ENCODE peak calls at places on chromosomes 13 and 19, in six cellular contexts. One of them, this sample, is unnamed.

GRCh38 chr19:41218615-41219507 is at the start of gene AXL:
- DNase-seq in activated B cell treated with CpG ODN at 0.5 μM for 24 hours: no peak
- DNase-seq in glutamatergic neuron: peak
- DNase-seq in transverse colon: peak
- DNase-seq in MCF 10A: peak
- DNase-seq in lower leg skin: peak
- DNase-seq in this sample: no peak

GRCh38 chr13:53206455-53206854 is 177.8 kb downstream of the OLFM4 start:
- DNase-seq in activated B cell treated with CpG ODN at 0.5 μM for 24 hours: no peak
- DNase-seq in glutamatergic neuron: no peak
- DNase-seq in transverse colon: no peak
- DNase-seq in MCF 10A: peak
- DNase-seq in lower leg skin: no peak
- DNase-seq in this sample: no peak

GRCh38 chr13:30804474-30804873 is 69.1 kb downstream of the ALOX5AP start:
- DNase-seq in activated B cell treated with CpG ODN at 0.5 μM for 24 hours: no peak
- DNase-seq in glutamatergic neuron: peak
- DNase-seq in transverse colon: no peak
- DNase-seq in MCF 10A: no peak
- DNase-seq in lower leg skin: no peak
- DNase-seq in this sample: no peak

GRCh38 chr19:35539850-35540249 is 5.6 kb upstream of the TMEM147 start:
- DNase-seq in activated B cell treated with CpG ODN at 0.5 μM for 24 hours: no peak
- DNase-seq in glutamatergic neuron: no peak
- DNase-seq in transverse colon: no peak
- DNase-seq in MCF 10A: no peak
- DNase-seq in lower leg skin: no peak
- DNase-seq in this sample: no peak

GRCh38 chr13:39811051-39811450 is 155.6 kb downstream of the COG6 start:
- DNase-seq in activated B cell treated with CpG ODN at 0.5 μM for 24 hours: no peak
- DNase-seq in glutamatergic neuron: no peak
- DNase-seq in transverse colon: no peak
- DNase-seq in MCF 10A: no peak
- DNase-seq in lower leg skin: no peak
- DNase-seq in this sample: no peak

GRCh38 chr13:20514866-20515265 is 10.8 kb downstream of the CRYL1 start:
- DNase-seq in activated B cell treated with CpG ODN at 0.5 μM for 24 hours: no peak
- DNase-seq in glutamatergic neuron: no peak
- DNase-seq in transverse colon: no peak
- DNase-seq in MCF 10A: no peak
- DNase-seq in lower leg skin: no peak
- DNase-seq in this sample: no peak

GRCh38 chr13:26678796-26679195 is 81.8 kb downstream of the GPR12 start:
- DNase-seq in activated B cell treated with CpG ODN at 0.5 μM for 24 hours: no peak
- DNase-seq in glutamatergic neuron: no peak
- DNase-seq in transverse colon: no peak
- DNase-seq in MCF 10A: no peak
- DNase-seq in lower leg skin: no peak
- DNase-seq in this sample: no peak

GRCh38 chr13:21885714-21886224 is 214.9 kb downstream of the FGF9 start:
- DNase-seq in activated B cell treated with CpG ODN at 0.5 μM for 24 hours: no peak
- DNase-seq in glutamatergic neuron: no peak
- DNase-seq in transverse colon: no peak
- DNase-seq in MCF 10A: no peak
- DNase-seq in lower leg skin: no peak
- DNase-seq in this sample: no peak

GRCh38 chr13:46321494-46322225 is 65.4 kb downstream of the RUBCNL start:
- DNase-seq in activated B cell treated with CpG ODN at 0.5 μM for 24 hours: no peak
- DNase-seq in glutamatergic neuron: peak
- DNase-seq in transverse colon: peak
- DNase-seq in MCF 10A: peak
- DNase-seq in lower leg skin: peak
- DNase-seq in this sample: no peak

GRCh38 chr19:18919895-18920204 is 335 bp downstream of the DDX49 start:
- DNase-seq in activated B cell treated with CpG ODN at 0.5 μM for 24 hours: no peak
- DNase-seq in glutamatergic neuron: peak
- DNase-seq in transverse colon: no peak
- DNase-seq in MCF 10A: no peak
- DNase-seq in lower leg skin: no peak
- DNase-seq in this sample: no peak

GRCh38 chr13:24220086-24220703 is 59.7 kb downstream of the SPATA13 start:
- DNase-seq in activated B cell treated with CpG ODN at 0.5 μM for 24 hours: no peak
- DNase-seq in glutamatergic neuron: no peak
- DNase-seq in transverse colon: peak
- DNase-seq in MCF 10A: peak
- DNase-seq in lower leg skin: peak
- DNase-seq in this sample: no peak

GRCh38 chr13:109718726-109719125 is 67.7 kb downstream of the IRS2 start:
- DNase-seq in activated B cell treated with CpG ODN at 0.5 μM for 24 hours: no peak
- DNase-seq in glutamatergic neuron: no peak
- DNase-seq in transverse colon: no peak
- DNase-seq in MCF 10A: no peak
- DNase-seq in lower leg skin: no peak
- DNase-seq in this sample: no peak

GRCh38 chr13:109717686-109718085 is 68.7 kb downstream of the IRS2 start:
- DNase-seq in activated B cell treated with CpG ODN at 0.5 μM for 24 hours: no peak
- DNase-seq in glutamatergic neuron: no peak
- DNase-seq in transverse colon: no peak
- DNase-seq in MCF 10A: no peak
- DNase-seq in lower leg skin: no peak
- DNase-seq in this sample: no peak

GRCh38 chr13:109712187-109712601 is 74.2 kb downstream of the IRS2 start:
- DNase-seq in activated B cell treated with CpG ODN at 0.5 μM for 24 hours: no peak
- DNase-seq in glutamatergic neuron: no peak
- DNase-seq in transverse colon: no peak
- DNase-seq in MCF 10A: no peak
- DNase-seq in lower leg skin: no peak
- DNase-seq in this sample: no peak

GRCh38 chr13:109719962-109720646 is 66.3 kb downstream of the IRS2 start:
- DNase-seq in activated B cell treated with CpG ODN at 0.5 μM for 24 hours: no peak
- DNase-seq in glutamatergic neuron: no peak
- DNase-seq in transverse colon: no peak
- DNase-seq in MCF 10A: no peak
- DNase-seq in lower leg skin: no peak
- DNase-seq in this sample: no peak

GRCh38 chr13:109715902-109716301 is 70.5 kb downstream of the IRS2 start:
- DNase-seq in activated B cell treated with CpG ODN at 0.5 μM for 24 hours: no peak
- DNase-seq in glutamatergic neuron: no peak
- DNase-seq in transverse colon: no peak
- DNase-seq in MCF 10A: peak
- DNase-seq in lower leg skin: no peak
- DNase-seq in this sample: no peak
- TF ChIP-seq CTCF in activated B cell treated with CpG ODN at 0.5 μM for 24 hours: no peak
- TF ChIP-seq CTCF in glutamatergic neuron: no peak
- TF ChIP-seq CTCF in transverse colon: no peak
- TF ChIP-seq CTCF in MCF 10A: no peak
- TF ChIP-seq CTCF in lower leg skin: no peak
- TF ChIP-seq CTCF in this sample: no peak

GRCh38 chr19:51065221-51065960 is 499 bp upstream of the KLK13 start:
- DNase-seq in activated B cell treated with CpG ODN at 0.5 μM for 24 hours: no peak
- DNase-seq in glutamatergic neuron: peak
- DNase-seq in transverse colon: no peak
- DNase-seq in MCF 10A: no peak
- DNase-seq in lower leg skin: no peak
- DNase-seq in this sample: no peak
- TF ChIP-seq CTCF in activated B cell treated with CpG ODN at 0.5 μM for 24 hours: no peak
- TF ChIP-seq CTCF in glutamatergic neuron: no peak
- TF ChIP-seq CTCF in transverse colon: no peak
- TF ChIP-seq CTCF in MCF 10A: no peak
- TF ChIP-seq CTCF in lower leg skin: no peak
- TF ChIP-seq CTCF in this sample: no peak

GRCh38 chr19:43934055-43934984 is 762 bp downstream of the ZNF45 start:
- DNase-seq in activated B cell treated with CpG ODN at 0.5 μM for 24 hours: no peak
- DNase-seq in glutamatergic neuron: no peak
- DNase-seq in transverse colon: no peak
- DNase-seq in MCF 10A: peak
- DNase-seq in lower leg skin: no peak
- DNase-seq in this sample: no peak
- TF ChIP-seq CTCF in activated B cell treated with CpG ODN at 0.5 μM for 24 hours: no peak
- TF ChIP-seq CTCF in glutamatergic neuron: no peak
- TF ChIP-seq CTCF in transverse colon: no peak
- TF ChIP-seq CTCF in MCF 10A: no peak
- TF ChIP-seq CTCF in lower leg skin: no peak
- TF ChIP-seq CTCF in this sample: no peak

DNA sequence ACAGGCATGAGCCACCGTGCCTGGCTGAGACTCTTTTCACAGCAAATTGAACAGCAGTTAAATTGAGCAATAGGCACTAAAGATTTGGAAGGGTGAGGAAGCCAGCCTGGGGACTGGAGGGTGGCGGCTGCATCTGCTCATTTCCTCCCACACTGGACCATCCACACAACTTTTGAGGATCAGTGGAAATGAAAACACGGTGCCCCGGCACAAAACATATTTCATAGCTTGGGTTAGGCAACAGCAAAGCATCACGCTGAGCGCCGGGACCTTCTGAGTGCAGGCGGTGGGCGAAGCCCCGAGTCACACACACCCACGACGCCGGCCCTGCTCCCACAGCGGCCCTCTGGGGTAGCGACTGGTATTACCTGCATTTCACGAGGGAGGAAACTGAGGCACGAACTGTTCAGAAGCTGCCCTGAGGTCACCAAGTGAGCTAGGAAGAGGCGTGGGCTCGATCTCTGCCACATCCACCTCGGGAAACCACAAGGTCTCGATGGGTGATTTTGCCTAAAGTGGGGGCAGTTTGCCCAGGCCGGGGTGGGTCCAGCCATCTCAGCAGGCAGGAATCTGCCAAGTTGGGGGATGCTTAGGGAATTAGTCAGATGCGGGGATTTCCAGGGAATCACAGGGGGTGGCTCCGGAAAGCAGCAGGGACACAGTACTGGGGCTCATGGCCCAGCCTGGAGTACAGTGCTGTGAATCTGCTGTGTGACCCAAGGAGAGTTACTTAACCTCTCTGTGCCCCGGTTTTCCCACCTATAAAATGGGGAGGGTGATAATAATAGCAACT is 3.5 kb upstream of the SBNO2 start:
- DNase-seq in activated B cell treated with CpG ODN at 0.5 μM for 24 hours: no peak
- DNase-seq in glutamatergic neuron: no peak
- DNase-seq in transverse colon: no peak
- DNase-seq in MCF 10A: peak
- DNase-seq in lower leg skin: peak
- DNase-seq in this sample: no peak
- TF ChIP-seq CTCF in activated B cell treated with CpG ODN at 0.5 μM for 24 hours: no peak
- TF ChIP-seq CTCF in glutamatergic neuron: no peak
- TF ChIP-seq CTCF in transverse colon: no peak
- TF ChIP-seq CTCF in MCF 10A: peak
- TF ChIP-seq CTCF in lower leg skin: no peak
- TF ChIP-seq CTCF in this sample: no peak

DNA sequence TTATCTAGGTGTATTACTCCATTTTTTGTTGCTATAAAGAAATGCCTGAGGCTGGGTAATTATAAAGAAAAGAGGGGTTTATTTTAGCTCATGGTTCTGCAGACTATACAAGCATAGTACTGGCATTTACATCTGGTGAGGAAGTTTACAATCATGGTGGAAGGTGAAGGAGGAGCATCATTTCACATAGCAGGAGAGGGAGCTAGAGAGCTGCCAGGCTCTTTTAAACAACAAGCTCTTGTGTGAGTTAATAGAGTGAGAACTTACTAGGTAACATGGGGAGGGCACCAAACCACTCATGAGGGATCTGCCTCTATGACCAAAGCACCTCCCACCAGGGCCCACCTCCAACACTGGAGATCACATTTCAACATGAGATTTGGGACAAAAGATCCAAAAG is 221.7 kb upstream of the GPC6 start:
- DNase-seq in activated B cell treated with CpG ODN at 0.5 μM for 24 hours: no peak
- DNase-seq in glutamatergic neuron: no peak
- DNase-seq in transverse colon: no peak
- DNase-seq in MCF 10A: peak
- DNase-seq in lower leg skin: no peak
- DNase-seq in this sample: no peak
- TF ChIP-seq CTCF in activated B cell treated with CpG ODN at 0.5 μM for 24 hours: no peak
- TF ChIP-seq CTCF in glutamatergic neuron: no peak
- TF ChIP-seq CTCF in transverse colon: no peak
- TF ChIP-seq CTCF in MCF 10A: no peak
- TF ChIP-seq CTCF in lower leg skin: no peak
- TF ChIP-seq CTCF in this sample: no peak

DNA sequence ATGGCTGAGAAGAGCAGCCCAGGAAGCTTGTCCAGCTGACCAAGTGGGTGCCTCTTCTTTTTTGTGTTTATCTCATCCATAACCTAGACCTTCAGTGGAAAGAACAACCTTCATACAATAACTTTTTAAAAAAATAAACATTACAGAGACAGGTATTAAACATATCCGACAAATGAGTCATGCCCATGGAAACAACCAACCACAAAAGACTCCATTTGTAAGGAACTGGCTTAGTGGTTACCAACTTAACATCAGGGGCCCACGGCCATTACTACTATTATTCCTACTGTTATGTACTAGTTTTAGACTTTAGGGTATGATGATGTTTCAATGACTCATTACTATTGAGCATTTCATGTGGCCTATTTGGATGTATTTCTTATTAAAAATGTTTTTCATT is 191.7 kb upstream of the SERP2 start:
- DNase-seq in activated B cell treated with CpG ODN at 0.5 μM for 24 hours: no peak
- DNase-seq in glutamatergic neuron: no peak
- DNase-seq in transverse colon: no peak
- DNase-seq in MCF 10A: peak
- DNase-seq in lower leg skin: no peak
- DNase-seq in this sample: no peak
- TF ChIP-seq CTCF in activated B cell treated with CpG ODN at 0.5 μM for 24 hours: no peak
- TF ChIP-seq CTCF in glutamatergic neuron: no peak
- TF ChIP-seq CTCF in transverse colon: no peak
- TF ChIP-seq CTCF in MCF 10A: no peak
- TF ChIP-seq CTCF in lower leg skin: no peak
- TF ChIP-seq CTCF in this sample: no peak

DNA sequence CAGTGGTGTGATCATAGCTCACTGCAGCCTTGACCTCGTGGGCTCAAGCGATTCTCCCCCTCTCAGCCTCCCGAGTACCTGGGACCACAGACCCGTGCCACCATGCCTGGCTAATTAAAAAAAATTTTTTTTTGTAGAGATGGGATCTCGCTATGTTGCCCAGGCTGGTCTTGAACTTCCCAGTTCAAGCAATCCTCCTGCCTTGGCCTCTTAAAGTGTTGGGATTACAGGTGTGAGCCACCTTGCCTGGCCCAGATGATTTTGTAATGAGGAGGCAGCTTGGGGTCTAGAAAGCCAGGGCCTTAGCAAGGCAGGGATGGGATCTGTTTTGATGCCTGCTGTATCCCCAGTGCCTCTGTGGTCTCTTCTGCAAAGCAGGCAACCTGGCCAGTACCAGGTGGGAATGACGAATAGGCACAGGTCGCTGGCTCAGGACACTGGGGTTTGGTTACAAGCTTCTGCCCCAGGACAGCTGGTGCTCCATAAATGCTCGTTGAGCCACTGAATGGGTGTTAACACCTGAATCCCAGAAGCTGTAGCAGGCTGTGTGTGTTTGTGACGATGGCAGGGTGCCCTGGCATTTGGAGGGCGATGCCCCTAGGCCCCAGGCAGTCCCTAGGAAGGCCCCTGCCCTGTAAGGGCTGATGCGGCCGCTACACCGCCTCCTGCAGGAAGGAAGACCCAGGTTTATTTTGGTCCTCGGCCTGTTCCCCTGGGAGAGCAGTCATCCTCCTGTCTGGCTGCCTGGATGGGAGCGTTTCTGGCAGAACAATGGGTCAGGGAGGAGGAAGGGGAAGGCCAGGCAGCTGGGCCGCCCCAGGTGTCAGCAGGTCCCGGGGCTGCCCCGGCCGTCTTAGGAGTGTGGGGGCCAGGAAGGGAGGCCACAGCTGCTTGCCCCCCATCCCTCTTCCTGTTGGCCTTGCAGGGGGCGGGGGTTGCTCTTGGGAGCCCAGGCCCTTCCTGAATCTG is 8.6 kb downstream of the TNFAIP8L1 start:
- DNase-seq in activated B cell treated with CpG ODN at 0.5 μM for 24 hours: no peak
- DNase-seq in glutamatergic neuron: peak
- DNase-seq in transverse colon: no peak
- DNase-seq in MCF 10A: no peak
- DNase-seq in lower leg skin: no peak
- DNase-seq in this sample: no peak
- TF ChIP-seq CTCF in activated B cell treated with CpG ODN at 0.5 μM for 24 hours: no peak
- TF ChIP-seq CTCF in glutamatergic neuron: peak
- TF ChIP-seq CTCF in transverse colon: no peak
- TF ChIP-seq CTCF in MCF 10A: no peak
- TF ChIP-seq CTCF in lower leg skin: no peak
- TF ChIP-seq CTCF in this sample: no peak

This sample was measured in omental fat pad.